ENCODE peak calls at places on chromosomes 13 and 19, in nine cellular contexts. P is naive B cell; E is stimulated activated CD8-positive, alpha-beta memory T cell treated with anti-CD3 and anti-CD28 coated beads, Interleukin-7, amount 100 ng/mL, for 4 hours; M is non-pigmented ciliary epithelial cell; B is activated CD4-positive, CD25-positive, alpha-beta regulatory T cell treated with anti-CD3 and anti-CD28 coated beads, Interleukin-2, amount 50 U/mL, for 16 hours; K is breast epithelium; O is Calu3; J is activated T-cell treated with anti-CD3 and anti-CD28 coated beads, Interleukin-2, amount 50 U/mL, for 4 hours; G is foreskin fibroblast. H is an unnamed sample.

GRCh38 chr19:49718991-49719390 is 28.1 kb downstream of the CPT1C start:
- DNase-seq in P (no peak), E (no peak), M (no peak), B (no peak), K (no peak), O (no peak), J (no peak), G (no peak), H (no peak)

GRCh38 chr13:71722206-71722605 is 144.8 kb downstream of the DACH1 start:
- DNase-seq in P (no peak), E (no peak), M (peak), B (no peak), K (no peak), O (no peak), J (no peak), G (peak), H (no peak)

GRCh38 chr19:28555317-28555716 is 657.6 kb downstream of the UQCRFS1 start:
- DNase-seq in P (no peak), E (no peak), M (no peak), B (no peak), K (no peak), O (no peak), J (no peak), G (no peak), H (no peak)

GRCh38 chr19:55493052-55493649 is 4.9 kb downstream of the SSC5D start:
- DNase-seq in P (no peak), E (no peak), M (no peak), B (no peak), K (no peak), O (no peak), J (no peak), G (peak), H (no peak)

GRCh38 chr19:47623151-47623920 is 14.4 kb downstream of the BICRA start:
- DNase-seq in P (no peak), E (no peak), M (no peak), B (no peak), K (no peak), O (no peak), J (no peak), G (no peak), H (no peak)

GRCh38 chr19:11539495-11540365 is 1.1 kb downstream of the CNN1 start:
- DNase-seq in P (no peak), E (no peak), M (no peak), B (no peak), K (peak), O (no peak), J (no peak), G (peak), H (no peak)

GRCh38 chr13:48731957-48732569 is 78.3 kb downstream of the CYSLTR2 start:
- DNase-seq in P (peak), E (no peak), M (no peak), B (peak), K (no peak), O (peak), J (peak), G (peak), H (no peak)

GRCh38 chr13:50122465-50122864 is 107.2 kb downstream of the KCNRG start:
- DNase-seq in P (peak), E (no peak), M (no peak), B (no peak), K (no peak), O (no peak), J (no peak), G (no peak), H (no peak)

GRCh38 chr19:11268783-11269267 is 6.5 kb upstream of the DOCK6 start:
- DNase-seq in P (no peak), E (no peak), M (peak), B (no peak), K (peak), O (no peak), J (no peak), G (peak), H (no peak)

H was measured in kidney glomerular epithelial cell.